ENCODE peak calls at places on chromosome 10, in eight cellular contexts. One of them, this sample, is unnamed.
A peak's percentile ranks its signal among the peaks of the same experiment; 100 is the strongest.

GRCh38 chr10:28676297-28676967 is 889 bp upstream of the BAMBI start:
- DNase-seq in GM23248: peak; percentile 45
- DNase-seq in activated T-cell treated with anti-CD3 and anti-CD28 coated beads for 4 hours: no peak
- DNase-seq in RPMI8226: peak; percentile 22
- DNase-seq in BJ: no peak
- DNase-seq in progenitor cell of endocrine pancreas: peak; percentile 46
- DNase-seq in T follicular helper cell: no peak
- DNase-seq in left cardiac atrium: no peak
- DNase-seq in this sample: peak; percentile 80

GRCh38 chr10:3785849-3786290 is 861 bp upstream of the KLF6 start:
- DNase-seq in T follicular helper cell: no peak
- DNase-seq in BJ: no peak
- DNase-seq in progenitor cell of endocrine pancreas: no peak
- DNase-seq in RPMI8226: peak; percentile 44
- DNase-seq in left cardiac atrium: no peak
- DNase-seq in activated T-cell treated with anti-CD3 and anti-CD28 coated beads for 4 hours: no peak
- DNase-seq in GM23248: peak; percentile 67
- DNase-seq in this sample: no peak

GRCh38 chr10:93991101-93991500 is 2.6 kb upstream of the PLCE1 start:
- DNase-seq in progenitor cell of endocrine pancreas: no peak
- DNase-seq in RPMI8226: no peak
- DNase-seq in GM23248: no peak
- DNase-seq in activated T-cell treated with anti-CD3 and anti-CD28 coated beads for 4 hours: no peak
- DNase-seq in T follicular helper cell: no peak
- DNase-seq in left cardiac atrium: no peak
- DNase-seq in BJ: no peak
- DNase-seq in this sample: no peak

GRCh38 chr10:19043431-19043830 is 5.2 kb upstream of the MALRD1 start:
- DNase-seq in RPMI8226: no peak
- DNase-seq in T follicular helper cell: no peak
- DNase-seq in left cardiac atrium: no peak
- DNase-seq in activated T-cell treated with anti-CD3 and anti-CD28 coated beads for 4 hours: no peak
- DNase-seq in GM23248: no peak
- DNase-seq in progenitor cell of endocrine pancreas: no peak
- DNase-seq in BJ: no peak
- DNase-seq in this sample: no peak

GRCh38 chr10:5888843-5889623 is 660 bp downstream of the ANKRD16 start:
- DNase-seq in GM23248: peak; percentile 66
- DNase-seq in RPMI8226: peak; percentile 53
- DNase-seq in left cardiac atrium: peak; percentile 38
- DNase-seq in T follicular helper cell: peak; percentile 11
- DNase-seq in progenitor cell of endocrine pancreas: peak; percentile 39
- DNase-seq in BJ: no peak
- DNase-seq in activated T-cell treated with anti-CD3 and anti-CD28 coated beads for 4 hours: peak; percentile 23
- DNase-seq in this sample: peak; percentile 55

GRCh38 chr10:6123467-6124042 is 34.7 kb downstream of the RBM17 start:
- DNase-seq in left cardiac atrium: no peak
- DNase-seq in T follicular helper cell: no peak
- DNase-seq in RPMI8226: no peak
- DNase-seq in GM23248: peak; percentile 9
- DNase-seq in activated T-cell treated with anti-CD3 and anti-CD28 coated beads for 4 hours: no peak
- DNase-seq in BJ: no peak
- DNase-seq in progenitor cell of endocrine pancreas: no peak
- DNase-seq in this sample: no peak

GRCh38 chr10:122232781-122233180 is 38.3 kb upstream of the BTBD16 start:
- DNase-seq in T follicular helper cell: no peak
- DNase-seq in progenitor cell of endocrine pancreas: no peak
- DNase-seq in left cardiac atrium: no peak
- DNase-seq in BJ: no peak
- DNase-seq in GM23248: no peak
- DNase-seq in RPMI8226: no peak
- DNase-seq in activated T-cell treated with anti-CD3 and anti-CD28 coated beads for 4 hours: no peak
- DNase-seq in this sample: no peak

GRCh38 chr10:30045961-30046360 is 13.4 kb downstream of the JCAD start:
- DNase-seq in BJ: no peak
- DNase-seq in T follicular helper cell: no peak
- DNase-seq in left cardiac atrium: no peak
- DNase-seq in GM23248: no peak
- DNase-seq in RPMI8226: no peak
- DNase-seq in activated T-cell treated with anti-CD3 and anti-CD28 coated beads for 4 hours: no peak
- DNase-seq in progenitor cell of endocrine pancreas: no peak
- DNase-seq in this sample: no peak

GRCh38 chr10:1044964-1045363 is 4.0 kb downstream of the IDI1 start:
- DNase-seq in activated T-cell treated with anti-CD3 and anti-CD28 coated beads for 4 hours: no peak
- DNase-seq in T follicular helper cell: no peak
- DNase-seq in progenitor cell of endocrine pancreas: no peak
- DNase-seq in left cardiac atrium: no peak
- DNase-seq in GM23248: no peak
- DNase-seq in RPMI8226: no peak
- DNase-seq in BJ: no peak
- DNase-seq in this sample: no peak

GRCh38 chr10:8402469-8403074 is 348.1 kb downstream of the GATA3 start:
- DNase-seq in T follicular helper cell: no peak
- DNase-seq in left cardiac atrium: no peak
- DNase-seq in RPMI8226: no peak
- DNase-seq in activated T-cell treated with anti-CD3 and anti-CD28 coated beads for 4 hours: no peak
- DNase-seq in GM23248: no peak
- DNase-seq in progenitor cell of endocrine pancreas: no peak
- DNase-seq in BJ: no peak
- DNase-seq in this sample: no peak

GRCh38 chr10:126349096-126349495 is 39.2 kb downstream of the ADAM12 start:
- DNase-seq in left cardiac atrium: no peak
- DNase-seq in RPMI8226: no peak
- DNase-seq in BJ: no peak
- DNase-seq in T follicular helper cell: no peak
- DNase-seq in progenitor cell of endocrine pancreas: no peak
- DNase-seq in GM23248: no peak
- DNase-seq in activated T-cell treated with anti-CD3 and anti-CD28 coated beads for 4 hours: no peak
- DNase-seq in this sample: no peak

GRCh38 chr10:784377-784758 is 94.9 kb upstream of the DIP2C start:
- DNase-seq in RPMI8226: no peak
- DNase-seq in left cardiac atrium: no peak
- DNase-seq in progenitor cell of endocrine pancreas: no peak
- DNase-seq in GM23248: no peak
- DNase-seq in T follicular helper cell: no peak
- DNase-seq in activated T-cell treated with anti-CD3 and anti-CD28 coated beads for 4 hours: no peak
- DNase-seq in BJ: no peak
- DNase-seq in this sample: no peak

GRCh38 chr10:21464134-21464533 is 61.3 kb downstream of the SKIDA1 start:
- DNase-seq in left cardiac atrium: no peak
- DNase-seq in RPMI8226: no peak
- DNase-seq in BJ: peak; percentile 35
- DNase-seq in activated T-cell treated with anti-CD3 and anti-CD28 coated beads for 4 hours: no peak
- DNase-seq in GM23248: peak; percentile 25
- DNase-seq in progenitor cell of endocrine pancreas: no peak
- DNase-seq in T follicular helper cell: no peak
- DNase-seq in this sample: no peak

GRCh38 chr10:49560526-49560925 is 21.6 kb upstream of the ERCC6 start:
- DNase-seq in left cardiac atrium: no peak
- DNase-seq in T follicular helper cell: no peak
- DNase-seq in RPMI8226: no peak
- DNase-seq in progenitor cell of endocrine pancreas: no peak
- DNase-seq in BJ: no peak
- DNase-seq in activated T-cell treated with anti-CD3 and anti-CD28 coated beads for 4 hours: no peak
- DNase-seq in GM23248: peak; percentile 67
- DNase-seq in this sample: no peak

GRCh38 chr10:22489467-22489866 is 144.2 kb downstream of the SPAG6 start:
- DNase-seq in RPMI8226: no peak
- DNase-seq in progenitor cell of endocrine pancreas: no peak
- DNase-seq in activated T-cell treated with anti-CD3 and anti-CD28 coated beads for 4 hours: no peak
- DNase-seq in T follicular helper cell: no peak
- DNase-seq in BJ: no peak
- DNase-seq in left cardiac atrium: no peak
- DNase-seq in GM23248: peak; percentile 28
- DNase-seq in this sample: no peak

This sample was measured in aorta.